ENCODE peak calls at places on chromosomes 3 and 15, in six cellular contexts. K is hepatocyte, V is GM23248, B is HCT116, R is PC-3, L is MM.1S. Q is an unnamed sample.

GRCh38 chr3:169966086-169966950 is at the start of gene SEC62:
- DNase-seq in K (peak; percentile 97), L (peak; percentile 97), R (peak; percentile 92), B (peak; percentile 73), V (peak; percentile 97), Q (peak; percentile 97)

GRCh38 chr3:52265387-52265786 is 13.1 kb downstream of the WDR82 start:
- DNase-seq in R (peak; percentile 54), B (no peak), V (no peak), L (peak; percentile 2), K (no peak), Q (no peak)

GRCh38 chr3:62577153-62577552 is 203.8 kb upstream of the FEZF2 start:
- DNase-seq in R (no peak), K (no peak), B (no peak), L (no peak), V (no peak), Q (no peak)

GRCh38 chr3:122932251-122932967 is 95.2 kb downstream of the SEMA5B start:
- DNase-seq in R (peak; percentile 75), L (no peak), K (peak; percentile 67), B (no peak), V (no peak), Q (no peak)

GRCh38 chr3:172184106-172184822 is 144.9 kb downstream of the FNDC3B start:
- DNase-seq in B (no peak), L (no peak), R (no peak), V (no peak), K (no peak), Q (no peak)

GRCh38 chr15:71753346-71753745 is 57.0 kb upstream of the NR2E3 start:
- DNase-seq in L (no peak), R (peak; percentile 57), V (peak; percentile 63), K (no peak), B (no peak), Q (no peak)

GRCh38 chr15:38612159-38612863 is 47.7 kb upstream of the RASGRP1 start:
- DNase-seq in B (no peak), V (no peak), R (no peak), L (no peak), K (no peak), Q (no peak)

GRCh38 chr3:115862099-115862498 is 238.8 kb downstream of the GAP43 start:
- DNase-seq in L (no peak), K (no peak), V (no peak), B (no peak), R (no peak), Q (no peak)

GRCh38 chr3:2130726-2131125 is 32.1 kb downstream of the CNTN4 start:
- DNase-seq in L (no peak), R (no peak), K (no peak), B (no peak), V (no peak), Q (no peak)

GRCh38 chr3:150371741-150372254 is 36.3 kb upstream of the TSC22D2 start:
- DNase-seq in V (peak; percentile 98), B (peak; percentile 87), K (peak; percentile 92), R (peak; percentile 100), L (no peak), Q (no peak)

GRCh38 chr3:49019941-49020334 is 1.6 kb upstream of the DALRD3 start:
- DNase-seq in R (peak; percentile 49), L (no peak), V (peak; percentile 64), B (no peak), K (no peak), Q (no peak)

GRCh38 chr3:72892081-72892763 is 4.4 kb downstream of the GXYLT2 start:
- DNase-seq in V (peak; percentile 96), B (no peak), R (peak; percentile 67), L (no peak), K (peak; percentile 55), Q (no peak)

GRCh38 chr15:95843241-95843851 is 487.2 kb upstream of the NR2F2 start:
- DNase-seq in B (no peak), L (peak; percentile 40), V (peak; percentile 15), K (no peak), R (no peak), Q (no peak)

GRCh38 chr3:194675081-194675640 is 3.2 kb upstream of the LSG1 start:
- DNase-seq in L (no peak), R (no peak), V (peak; percentile 61), B (no peak), K (no peak), Q (no peak)

GRCh38 chr3:119973276-119973675 is 121.0 kb downstream of the GSK3B start:
- DNase-seq in R (peak; percentile 67), K (no peak), B (no peak), V (no peak), L (no peak), Q (no peak)

GRCh38 chr15:94182883-94183282 is 48.5 kb upstream of the MCTP2 start:
- DNase-seq in V (no peak), L (no peak), K (no peak), B (no peak), R (no peak), Q (no peak)

GRCh38 chr15:73685561-73685960 is 1.4 kb downstream of the CD276 start:
- DNase-seq in V (peak; percentile 47), L (no peak), K (no peak), R (no peak), B (no peak), Q (no peak)

GRCh38 chr3:117752984-117753717 is 1043.6 kb downstream of the TUSC7 start:
- DNase-seq in K (no peak), R (peak; percentile 21), V (peak; percentile 82), L (no peak), B (no peak), Q (no peak)

GRCh38 chr15:72783563-72784232 is at the start of gene ADPGK:
- DNase-seq in R (peak; percentile 92), V (peak; percentile 94), L (peak; percentile 96), B (peak; percentile 78), K (peak; percentile 97), Q (peak; percentile 93)

GRCh38 chr15:59528965-59529402 is 82.6 kb upstream of the GCNT3 start:
- DNase-seq in R (peak; percentile 95), V (peak; percentile 90), K (peak; percentile 94), B (peak; percentile 92), L (peak; percentile 74), Q (peak; percentile 97)
- TF ChIP-seq EZH2 in R (no peak), V (no peak), K (no peak), B (no peak), L (no peak), Q (no peak)

DNA sequence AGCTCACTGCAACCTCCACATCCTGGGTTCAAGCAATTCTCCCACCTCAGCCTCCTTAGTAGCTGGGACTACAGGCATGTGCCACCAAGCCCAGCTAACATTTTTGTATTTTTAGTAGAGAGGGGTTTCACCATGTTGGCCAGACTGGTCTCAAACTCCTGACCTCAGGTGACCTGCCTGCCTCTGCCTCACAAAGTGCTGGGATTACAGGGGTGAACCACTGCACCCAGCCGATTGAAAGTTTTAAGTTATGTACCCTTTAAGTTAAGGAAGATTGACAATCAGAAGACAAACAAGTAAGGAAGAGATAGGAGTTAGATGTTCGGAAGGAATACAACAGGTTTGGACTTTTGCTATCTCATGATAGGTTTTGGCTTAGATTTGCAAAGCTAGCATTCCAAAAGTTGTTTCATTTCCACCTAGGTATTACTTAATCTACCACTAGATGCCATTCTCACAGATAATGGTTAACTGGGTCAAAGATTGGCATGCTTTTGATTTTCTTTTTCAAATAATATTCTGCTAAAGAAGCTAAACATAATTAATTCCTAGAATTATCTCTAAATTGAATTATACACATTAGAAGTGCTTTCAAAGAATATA is 35.0 kb downstream of the GATM start:
- DNase-seq in K (no peak), L (no peak), R (peak; percentile 20), V (no peak), B (no peak), Q (no peak)
- H3K9me2 ChIP-seq in K (no peaks in the 10 kb centered on the region), L (no peaks in the 10 kb centered on the region), R (no peaks in the 10 kb centered on the region), V (no peaks in the 10 kb centered on the region), B (no peaks in the 10 kb centered on the region), Q (no peaks in the 10 kb centered on the region)

DNA sequence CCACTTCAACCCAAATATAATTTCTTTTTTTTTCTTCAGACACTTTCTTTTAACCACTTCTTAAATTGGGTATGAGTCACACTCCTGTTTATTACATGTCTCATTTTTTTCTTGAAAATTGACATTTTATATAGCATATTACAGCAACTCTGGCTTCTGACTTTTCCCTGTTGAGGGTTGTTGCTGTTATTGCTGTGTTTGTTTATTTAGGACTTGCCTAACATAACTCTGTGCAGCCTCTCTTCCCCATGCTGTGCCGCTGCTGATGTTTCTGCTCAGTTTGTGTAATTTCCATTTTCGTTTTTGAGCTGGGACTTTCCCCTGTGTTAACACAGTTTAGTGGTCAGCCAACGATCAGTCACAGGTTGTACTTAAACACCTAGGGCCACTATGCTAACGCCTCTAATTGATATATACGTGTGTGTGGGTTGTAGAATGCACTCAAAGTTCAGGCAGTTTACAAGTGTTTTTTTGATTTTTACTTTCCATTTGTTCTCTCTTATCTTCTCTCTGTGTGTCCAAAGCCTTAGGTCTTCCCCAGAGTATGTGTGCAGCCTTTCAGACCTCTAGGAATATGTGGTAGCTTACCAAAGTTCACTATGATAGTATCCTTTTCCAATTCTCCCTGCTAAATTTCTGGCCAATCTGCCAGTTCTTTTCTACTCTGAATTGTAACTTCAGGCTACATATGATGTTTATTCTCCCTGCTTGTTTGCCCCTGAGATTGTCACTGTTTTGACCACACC is 337.2 kb downstream of the ZBTB20 start:
- DNase-seq in L (peak; percentile 82), V (no peak), B (no peak), R (no peak), K (peak; percentile 39), Q (no peak)
- H2AFZ ChIP-seq in L (peak overlapping the region; percentile 24), V (no peak overlapping the region), B (no peak overlapping the region), R (no peak overlapping the region), K (no peak overlapping the region), Q (no peak overlapping the region)

DNA sequence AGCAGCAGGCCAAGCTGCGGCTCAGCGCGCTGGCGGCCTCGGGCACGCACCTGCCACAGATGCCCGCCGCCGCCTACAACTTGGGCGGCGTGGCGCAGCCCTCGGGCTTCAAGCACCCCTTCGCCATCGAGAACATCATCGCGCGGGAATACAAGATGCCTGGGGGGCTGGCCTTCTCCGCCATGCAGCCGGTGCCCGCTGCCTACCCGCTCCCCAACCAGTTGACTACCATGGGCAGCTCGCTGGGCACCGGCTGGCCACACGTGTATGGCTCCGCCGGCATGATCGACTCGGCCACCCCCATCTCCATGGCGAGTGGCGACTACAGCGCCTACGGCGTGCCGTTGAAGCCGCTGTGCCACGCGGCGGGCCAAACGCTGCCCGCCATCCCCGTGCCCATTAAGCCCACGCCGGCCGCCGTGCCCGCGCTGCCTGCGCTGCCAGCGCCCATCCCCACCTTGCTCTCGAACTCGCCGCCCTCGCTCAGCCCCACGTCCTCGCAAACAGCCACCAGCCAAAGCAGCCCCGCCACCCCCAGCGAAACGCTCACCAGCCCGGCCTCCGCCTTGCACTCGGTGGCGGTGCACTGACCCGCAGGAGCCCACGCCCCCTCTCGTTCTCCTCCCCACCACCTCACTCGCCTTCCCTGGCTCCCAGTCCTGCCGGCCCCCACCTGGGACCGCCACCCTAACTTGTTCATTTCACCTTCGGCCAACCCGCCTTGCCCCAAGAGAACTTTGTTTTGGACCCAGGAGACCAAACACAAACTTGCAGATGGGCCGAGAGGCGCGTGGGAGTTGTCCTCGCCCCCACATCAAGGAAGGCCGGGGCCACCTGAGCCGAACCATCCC is 1.5 kb downstream of the FOXB1 start:
- DNase-seq in L (no peak), R (no peak), K (no peak), B (no peak), V (no peak), Q (peak; percentile 41)
- TF ChIP-seq EZH2 in L (no peak), R (no peak), K (peak; percentile 91), B (no peak), V (no peak), Q (peak; percentile 51)

GRCh38 chr3:39025222-39025970 is 26.3 kb downstream of the SCN11A start:
- DNase-seq in R (peak; percentile 13), K (no peak), L (no peak), V (peak; percentile 8), B (no peak), Q (no peak)
- H3K9me2 ChIP-seq in R (no peaks in the 10 kb centered on the region), K (no peaks in the 10 kb centered on the region), L (no peaks in the 10 kb centered on the region), V (no peaks in the 10 kb centered on the region), B (no peaks in the 10 kb centered on the region), Q (no peaks in the 10 kb centered on the region)

GRCh38 chr3:40572588-40572987 is 47.8 kb downstream of the ZNF621 start:
- DNase-seq in B (no peak), R (no peak), K (no peak), L (no peak), V (no peak), Q (peak; percentile 41)
- H2AFZ ChIP-seq in B (no peak overlapping the region), R (no peak overlapping the region), K (no peak overlapping the region), L (no peak overlapping the region), V (no peak overlapping the region), Q (peak overlapping the region; percentile 78)